ENCODE peak calls at places on chromosomes 4 and X, in six cellular contexts. I is bronchial epithelial cell, A is neural progenitor cell, W is fibroblast of lung, S is hepatocyte, P is adrenal gland. B is an unnamed sample.

GRCh38 chr4:138898282-138898681 is 117.3 kb upstream of the NOCT start:
- DNase-seq in I (peak; percentile 49), A (no peak), W (peak; percentile 72), S (peak; percentile 39), P (no peak), B (peak; percentile 67)

GRCh38 chr4:10256203-10256602 is 139.6 kb upstream of the WDR1 start:
- DNase-seq in I (no peak), A (no peak), W (no peak), S (no peak), P (no peak), B (no peak)

GRCh38 chrX:141936080-141936479 is 32.4 kb downstream of the MAGEC1 start:
- DNase-seq in I (no peak), A (peak; percentile 2), W (no peak), S (no peak), P (no peak), B (no peak)

GRCh38 chrX:13485167-13485566 is 84.2 kb upstream of the EGFL6 start:
- DNase-seq in I (peak; percentile 33), A (no peak), W (no peak), S (no peak), P (no peak), B (no peak)

GRCh38 chrX:125236955-125237354 is 82.7 kb upstream of the TEX13C start:
- DNase-seq in I (no peak), A (no peak), W (no peak), S (no peak), P (no peak), B (no peak)

GRCh38 chr4:125826801-125827200 is 512.0 kb downstream of the FAT4 start:
- DNase-seq in I (no peak), A (no peak), W (peak; percentile 82), S (no peak), P (no peak), B (peak; percentile 45)

GRCh38 chrX:154544885-154545284 is 1.8 kb downstream of the G6PD start:
- DNase-seq in I (no peak), A (no peak), W (no peak), S (no peak), P (no peak), B (no peak)

GRCh38 chr4:26931961-26932360 is 71.3 kb downstream of the STIM2 start:
- DNase-seq in I (no peak), A (no peak), W (peak; percentile 11), S (no peak), P (no peak), B (no peak)

GRCh38 chr4:179867300-179867878 is 2375.8 kb upstream of the TENM3 start:
- DNase-seq in I (peak; percentile 24), A (peak; percentile 84), W (peak; percentile 23), S (peak; percentile 81), P (peak; percentile 79), B (no peak)
- TF ChIP-seq CTCF in I (peak; percentile 53), A (peak; percentile 81), W (no peak), S (peak; percentile 72), P (peak; percentile 56), B (no peak)

GRCh38 chr4:56654238-56654632 is 26.9 kb downstream of the HOPX start:
- DNase-seq in I (no peak), A (no peak), W (peak; percentile 36), S (no peak), P (no peak), B (peak; percentile 60)

GRCh38 chr4:56655627-56656345 is 25.3 kb downstream of the HOPX start:
- DNase-seq in I (no peak), A (peak; percentile 40), W (no peak), S (peak; percentile 31), P (peak; percentile 18), B (no peak)

GRCh38 chr4:56653461-56654237 is 27.4 kb downstream of the HOPX start:
- DNase-seq in I (no peak), A (no peak), W (peak; percentile 18), S (no peak), P (no peak), B (no peak)

GRCh38 chr4:56656346-56656643 is 24.8 kb downstream of the HOPX start:
- DNase-seq in I (no peak), A (peak; percentile 43), W (no peak), S (peak; percentile 19), P (no peak), B (no peak)

DNA sequence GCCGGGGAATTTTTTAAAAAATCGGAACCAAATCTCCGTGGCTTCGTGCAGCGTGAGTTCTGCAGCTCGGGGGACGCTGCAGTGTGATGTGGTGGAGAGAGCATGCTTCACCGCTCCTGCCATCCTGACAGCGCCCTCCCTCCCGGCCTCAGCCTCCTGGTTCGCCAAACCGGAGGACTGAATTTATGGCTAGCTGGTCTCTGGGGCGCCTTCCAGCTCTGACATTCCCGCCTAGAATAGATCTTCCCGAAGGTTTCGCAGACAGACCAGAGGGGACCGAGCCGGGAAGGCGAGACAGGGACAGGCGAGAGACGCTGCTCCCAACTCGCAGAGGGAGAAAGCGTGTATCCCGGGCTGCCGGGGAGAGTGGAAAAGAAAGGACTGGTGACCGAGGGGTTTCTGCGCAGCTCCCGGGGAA is 25.9 kb downstream of the HOPX start:
- DNase-seq in I (no peak), A (peak; percentile 57), W (peak; percentile 40), S (peak; percentile 29), P (peak; percentile 27), B (no peak)
- H3K4me3 ChIP-seq in I (peak overlapping the region; percentile 58), A (peak overlapping the region; percentile 77), W (peak overlapping the region; percentile 57), S (peak overlapping the region; percentile 40), P (peak overlapping the region; percentile 53), B (peak overlapping the region; percentile 62)

GRCh38 chr4:122679946-122680345 is 52.6 kb upstream of the BBS12 start:
- DNase-seq in I (no peak), A (no peak), W (peak; percentile 45), S (no peak), P (no peak), B (peak; percentile 34)
- TF ChIP-seq CTCF in I (no peak), A (no peak), W (no peak), S (no peak), P (no peak), B (no peak)

DNA sequence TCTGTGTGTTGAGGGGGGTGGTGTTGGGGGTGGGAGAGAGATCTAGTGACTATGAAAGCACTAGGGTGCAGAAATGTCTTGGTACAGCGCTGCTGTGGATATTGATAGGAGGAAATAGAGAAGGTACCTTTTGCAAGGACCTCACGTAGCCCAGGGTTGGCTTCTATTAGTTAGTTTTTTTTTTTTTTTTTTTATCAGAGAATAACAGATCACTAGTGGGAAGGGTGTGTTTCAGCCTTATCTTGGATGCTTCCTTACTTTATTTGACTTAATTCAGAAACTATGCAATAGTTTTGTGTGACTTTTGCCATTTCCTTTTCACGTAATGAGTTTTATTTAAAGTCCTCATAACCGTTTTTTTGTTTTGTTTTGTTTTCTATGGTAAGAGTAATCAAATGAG is 16.4 kb upstream of the PGRMC2 start:
- DNase-seq in I (no peak), A (no peak), W (no peak), S (no peak), P (no peak), B (no peak)
- H3K4me3 ChIP-seq in I (no peak overlapping the region), A (no peak overlapping the region), W (no peak overlapping the region), S (no peak overlapping the region), P (no peak overlapping the region), B (no peak overlapping the region)

GRCh38 chr4:4761128-4761991 is 98.1 kb upstream of the MSX1 start:
- DNase-seq in I (no peak), A (peak; percentile 89), W (no peak), S (no peak), P (no peak), B (no peak)
- TF ChIP-seq CTCF in I (no peak), A (peak; percentile 64), W (no peak), S (peak; percentile 41), P (no peak), B (peak; percentile 20)

GRCh38 chrX:63746715-63747114 is 38.3 kb downstream of the ARHGEF9 start:
- DNase-seq in I (no peak), A (no peak), W (no peak), S (no peak), P (no peak), B (no peak)

GRCh38 chrX:63746278-63746677 is 38.7 kb downstream of the ARHGEF9 start:
- DNase-seq in I (no peak), A (no peak), W (no peak), S (no peak), P (no peak), B (no peak)

GRCh38 chrX:63750846-63751245 is 34.2 kb downstream of the ARHGEF9 start:
- DNase-seq in I (no peak), A (peak; percentile 81), W (no peak), S (no peak), P (no peak), B (no peak)

GRCh38 chrX:63744850-63745249 is 40.2 kb downstream of the ARHGEF9 start:
- DNase-seq in I (no peak), A (no peak), W (no peak), S (no peak), P (no peak), B (no peak)

DNA sequence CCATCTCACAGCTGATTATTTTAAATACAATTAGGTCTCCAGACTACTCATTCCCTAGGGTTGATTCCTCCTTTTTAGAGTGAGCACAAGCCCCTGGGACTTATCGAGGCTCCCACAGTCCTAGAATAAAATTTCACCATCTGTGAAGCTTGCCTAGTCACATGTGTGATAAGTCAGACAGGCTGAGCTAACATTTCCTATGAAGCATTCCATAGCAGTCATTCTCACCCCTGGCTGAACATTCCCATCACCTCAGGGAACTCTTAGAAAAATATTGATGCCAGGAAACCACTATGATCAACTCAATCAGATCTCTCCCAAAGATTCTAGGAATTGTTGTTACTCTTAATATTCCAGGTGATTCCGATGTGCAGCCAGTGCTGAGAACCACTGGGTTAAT is 37.7 kb downstream of the ARHGEF9 start:
- DNase-seq in I (peak; percentile 34), A (no peak), W (peak; percentile 74), S (no peak), P (no peak), B (peak; percentile 70)
- H3K4me3 ChIP-seq in I (no peak overlapping the region), A (no peak overlapping the region), W (no peak overlapping the region), S (no peak overlapping the region), P (no peak overlapping the region), B (no peak overlapping the region)

GRCh38 chr4:600850-601515 is 24.4 kb upstream of the PDE6B start:
- DNase-seq in I (peak; percentile 3), A (no peak), W (no peak), S (no peak), P (no peak), B (no peak)
- TF ChIP-seq CTCF in I (no peak), A (no peak), W (no peak), S (no peak), P (no peak), B (no peak)

GRCh38 chrX:140701480-140701879 is 8.1 kb upstream of the LINC00632 start:
- DNase-seq in I (peak; percentile 5), A (no peak), W (peak; percentile 19), S (peak; percentile 22), P (no peak), B (peak; percentile 26)
- H3K4me3 ChIP-seq in I (no peak overlapping the region), A (no peak overlapping the region), W (no peak overlapping the region), S (no peak overlapping the region), P (no peak overlapping the region), B (no peak overlapping the region)

DNA sequence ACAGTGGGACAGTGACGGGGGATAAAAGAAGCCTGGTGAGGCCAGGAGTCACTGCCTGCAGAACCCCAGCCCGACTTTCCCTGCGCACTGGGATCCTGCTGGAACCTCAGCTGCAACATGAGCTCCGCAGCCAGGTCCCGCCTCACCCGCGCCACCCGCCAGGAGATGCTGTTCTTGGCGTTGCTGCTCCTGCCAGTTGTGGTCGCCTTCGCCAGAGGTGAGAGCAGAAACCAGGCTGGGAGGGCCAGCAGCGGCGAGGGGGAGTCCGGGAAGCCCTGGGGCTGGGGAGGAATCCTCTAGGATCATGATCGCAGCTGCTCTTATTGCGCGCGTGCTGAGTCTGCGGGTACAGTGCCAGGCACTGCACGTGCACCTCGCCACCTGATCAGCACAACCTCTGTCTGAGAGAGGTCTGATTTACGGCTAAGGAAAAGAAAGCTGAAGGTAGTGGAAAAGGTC is at the start of gene PF4V1:
- DNase-seq in I (no peak), A (peak; percentile 51), W (peak; percentile 40), S (peak; percentile 26), P (no peak), B (no peak)
- TF ChIP-seq CTCF in I (peak; percentile 57), A (no peak), W (peak; percentile 22), S (peak; percentile 14), P (no peak), B (peak; percentile 52)